ENCODE peak calls at places on chromosomes 4 and X, in six cellular contexts. Y is mucosa of gallbladder; Z is activated T-cell treated with anti-CD3 and anti-CD28 coated beads, Interleukin-2, amount 50 U/mL, for 1 hour; J is NCI-H510A; D is stimulated activated CD8-positive, alpha-beta memory T cell treated with anti-CD3 and anti-CD28 coated beads, Interleukin-4, amount 100 ng/mL, for 48 hours; I is mammary epithelial cell. W is an unnamed sample.
A peak's percentile ranks its signal among the peaks of the same experiment; 100 is the strongest.

GRCh38 chrX:15594371-15594770 is 6.4 kb downstream of the ACE2 start:
- DNase-seq in D (no peak), I (no peak), J (no peak), Y (no peak), Z (no peak), W (no peak)

GRCh38 chr4:74330295-74330750 is 22.1 kb downstream of the EPGN start:
- DNase-seq in Y (no peak), D (no peak), Z (no peak), I (no peak), J (no peak), W (no peak)

GRCh38 chr4:146291313-146291712 is 77.0 kb downstream of the REELD1 start:
- DNase-seq in Z (no peak), J (no peak), D (no peak), Y (no peak), I (no peak), W (no peak)

GRCh38 chr4:89303177-89303576 is 4.4 kb downstream of the GPRIN3 start:
- DNase-seq in D (no peak), Z (peak; percentile 49), I (no peak), J (no peak), Y (peak; percentile 37), W (no peak)

GRCh38 chr4:30979402-30979801 is 259.2 kb downstream of the PCDH7 start:
- DNase-seq in D (no peak), Y (no peak), Z (no peak), J (no peak), I (no peak), W (no peak)

GRCh38 chr4:83219344-83219990 is 65.1 kb downstream of the COQ2 start:
- DNase-seq in Z (peak; percentile 40), I (peak; percentile 86), D (peak; percentile 80), Y (no peak), J (peak; percentile 22), W (no peak)

GRCh38 chr4:8644966-8645752 is 52.6 kb downstream of the CPZ start:
- DNase-seq in D (no peak), J (no peak), Z (no peak), Y (peak; percentile 3), I (no peak), W (no peak)

GRCh38 chrX:30904632-30905031 is 15.6 kb upstream of the TAB3 start:
- DNase-seq in Z (no peak), I (peak; percentile 71), D (no peak), J (no peak), Y (no peak), W (no peak)

GRCh38 chr4:26468977-26469376 is 21.3 kb downstream of the CCKAR start:
- DNase-seq in D (no peak), Z (no peak), Y (no peak), I (no peak), J (no peak), W (no peak)

GRCh38 chr4:100799767-100800539 is 282.1 kb upstream of the EMCN start:
- DNase-seq in Y (no peak), J (no peak), I (no peak), D (no peak), Z (no peak), W (no peak)

GRCh38 chrX:131802836-131803626 is 220.1 kb upstream of the STK26 start:
- DNase-seq in J (no peak), I (peak; percentile 55), D (peak; percentile 42), Y (peak; percentile 86), Z (peak; percentile 73), W (peak; percentile 5)

GRCh38 chr4:139734201-139734874 is 68.7 kb downstream of the MGST2 start:
- DNase-seq in I (peak; percentile 51), Y (peak; percentile 3), J (no peak), D (no peak), Z (no peak), W (no peak)

GRCh38 chrX:79572566-79572965 is 205.4 kb upstream of the ITM2A start:
- DNase-seq in Z (no peak), I (no peak), D (no peak), Y (no peak), J (no peak), W (no peak)

GRCh38 chr4:26862381-26862915 is 1.8 kb downstream of the STIM2 start:
- DNase-seq in I (peak; percentile 25), D (no peak), Z (no peak), J (no peak), Y (no peak), W (no peak)

GRCh38 chrX:9227276-9227675 is 193.3 kb upstream of the FAM9B start:
- DNase-seq in D (no peak), J (no peak), I (no peak), Z (no peak), Y (no peak), W (no peak)

GRCh38 chr4:155819066-155819465 is 47.0 kb downstream of the ASIC5 start:
- DNase-seq in Z (no peak), J (no peak), D (no peak), Y (no peak), I (no peak), W (no peak)

GRCh38 chr4:40322853-40323252 is 12.3 kb upstream of the CHRNA9 start:
- DNase-seq in Y (no peak), Z (no peak), J (no peak), I (no peak), D (no peak), W (no peak)

GRCh38 chrX:72532371-72532770 is 40.3 kb downstream of the HDAC8 start:
- DNase-seq in Y (no peak), D (no peak), Z (no peak), I (no peak), J (no peak), W (no peak)

GRCh38 chr4:106370214-106370613 is 1.6 kb upstream of the GIMD1 start:
- DNase-seq in I (no peak), J (no peak), Y (no peak), Z (no peak), D (no peak), W (no peak)

GRCh38 chr4:147596976-147597375 is 20.2 kb upstream of the TMEM184C start:
- DNase-seq in I (peak; percentile 64), J (no peak), D (no peak), Z (no peak), Y (peak; percentile 53), W (peak; percentile 55)